ENCODE peak calls at places on chromosomes 1 and 21, in eight cellular contexts. C is GM12878; H is pancreas; A is stomach; W is foreskin fibroblast; J is mammary epithelial cell; B is CD8-positive, alpha-beta T cell; G is epithelial cell of proximal tubule. P is an unnamed sample.

GRCh38 chr1:173303984-173304383 is 96.9 kb upstream of the TNFSF4 start:
- DNase-seq in C (no peak), H (no peak), A (no peak), W (no peak), J (no peak), B (no peak), G (no peak), P (no peak)

GRCh38 chr1:232367293-232367692 is 262.6 kb downstream of the SIPA1L2 start:
- DNase-seq in C (no peak), H (no peak), A (no peak), W (no peak), J (no peak), B (no peak), G (no peak), P (no peak)

GRCh38 chr1:47992720-47993119 is 4.5 kb downstream of the TRABD2B start:
- DNase-seq in C (no peak), H (no peak), A (no peak), W (no peak), J (no peak), B (no peak), G (no peak), P (no peak)

GRCh38 chr1:39949891-39950290 is 5.1 kb upstream of the MFSD2A start:
- DNase-seq in C (no peak), H (no peak), A (no peak), W (no peak), J (peak; percentile 23), B (no peak), G (no peak), P (no peak)

GRCh38 chr1:202811296-202812175 is 782 bp downstream of the PCAT6 start:
- DNase-seq in C (no peak), H (peak; percentile 67), A (no peak), W (peak; percentile 28), J (peak; percentile 25), B (no peak), G (no peak), P (no peak)

GRCh38 chr1:29502225-29502755 is 266.0 kb downstream of the PTPRU start:
- DNase-seq in C (no peak), H (no peak), A (peak; percentile 2), W (no peak), J (no peak), B (no peak), G (no peak), P (no peak)

GRCh38 chr1:29195875-29196274 is 14.2 kb upstream of the SRSF4 start:
- DNase-seq in C (no peak), H (peak; percentile 64), A (peak; percentile 34), W (no peak), J (peak; percentile 60), B (no peak), G (no peak), P (no peak)

GRCh38 chr1:89047734-89048133 is 17.3 kb downstream of the GBP1 start:
- DNase-seq in C (no peak), H (no peak), A (no peak), W (no peak), J (peak; percentile 29), B (no peak), G (no peak), P (no peak)

GRCh38 chr1:66446261-66447001 is 87.5 kb upstream of the SGIP1 start:
- DNase-seq in C (peak; percentile 63), H (no peak), A (no peak), W (peak; percentile 50), J (peak; percentile 46), B (peak; percentile 14), G (peak; percentile 29), P (peak; percentile 9)

GRCh38 chr21:45580576-45581321 is 38.5 kb upstream of the SLC19A1 start:
- DNase-seq in C (no peak), H (peak; percentile 41), A (peak; percentile 20), W (no peak), J (no peak), B (no peak), G (no peak), P (no peak)

GRCh38 chr1:62637392-62638105 is 40.2 kb downstream of the ANGPTL3 start:
- DNase-seq in C (no peak), H (no peak), A (no peak), W (no peak), J (no peak), B (no peak), G (no peak), P (no peak)

GRCh38 chr1:162351443-162351842 is 25.2 kb downstream of the SPATA46 start:
- DNase-seq in C (no peak), H (no peak), A (no peak), W (no peak), J (no peak), B (no peak), G (no peak), P (no peak)

GRCh38 chr1:247407180-247407616 is 8.8 kb upstream of the NLRP3 start:
- DNase-seq in C (peak; percentile 85), H (no peak), A (peak; percentile 36), W (no peak), J (peak; percentile 70), B (peak; percentile 63), G (no peak), P (no peak)

GRCh38 chr1:178168535-178168934 is 74.6 kb downstream of the RASAL2 start:
- DNase-seq in C (no peak), H (no peak), A (no peak), W (peak; percentile 20), J (peak; percentile 52), B (no peak), G (no peak), P (no peak)

GRCh38 chr1:192010406-192010805 is 147.9 kb upstream of the RGS18 start:
- DNase-seq in C (no peak), H (no peak), A (no peak), W (peak; percentile 14), J (no peak), B (no peak), G (no peak), P (no peak)

GRCh38 chr1:10236405-10237156 is 26.2 kb downstream of the KIF1B start:
- DNase-seq in C (no peak), H (no peak), A (no peak), W (peak; percentile 23), J (no peak), B (no peak), G (no peak), P (no peak)

GRCh38 chr1:207993477-207994445 is 82.8 kb upstream of the CD34 start:
- DNase-seq in C (no peak), H (no peak), A (no peak), W (no peak), J (no peak), B (no peak), G (no peak), P (no peak)

GRCh38 chr1:222769181-222769580 is 32.2 kb downstream of the FAM177B start:
- DNase-seq in C (no peak), H (no peak), A (no peak), W (no peak), J (no peak), B (no peak), G (no peak), P (no peak)

GRCh38 chr1:158011714-158012113 is 18.3 kb downstream of the KIRREL1 start:
- DNase-seq in C (no peak), H (no peak), A (no peak), W (no peak), J (no peak), B (no peak), G (no peak), P (no peak)

GRCh38 chr1:53550201-53550741 is 91.1 kb downstream of the DMRTB1 start:
- DNase-seq in C (no peak), H (peak; percentile 11), A (no peak), W (peak; percentile 42), J (no peak), B (no peak), G (no peak), P (no peak)

GRCh38 chr1:157352817-157353408 is 199.4 kb downstream of the FCRL5 start:
- DNase-seq in C (no peak), H (no peak), A (no peak), W (no peak), J (no peak), B (no peak), G (no peak), P (no peak)

DNA sequence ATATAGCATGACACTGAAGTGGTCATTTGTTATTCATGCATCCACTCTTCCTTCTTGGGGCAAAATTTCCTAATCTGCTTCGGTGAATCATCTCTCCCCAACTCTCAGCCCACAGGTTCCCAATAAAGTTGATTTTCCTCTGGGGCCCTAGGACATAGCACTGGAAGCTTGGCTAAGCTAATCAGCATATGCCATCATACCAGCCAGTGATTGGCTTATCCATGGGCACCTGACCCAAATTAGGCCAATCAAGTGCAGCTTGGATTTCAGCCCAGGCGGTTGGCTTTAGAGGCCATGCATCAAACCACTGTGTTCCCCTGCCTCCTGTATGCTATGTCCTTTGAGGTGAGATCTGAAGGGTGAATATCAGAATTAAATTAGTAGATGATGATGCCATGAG is 58.9 kb downstream of the C1orf94 start:
- DNase-seq in C (no peak), H (no peak), A (no peak), W (peak; percentile 2), J (no peak), B (no peak), G (no peak), P (no peak)
- TF ChIP-seq CTCF in C (no peak), H (no peak), A (no peak), W (no peak), J (no peak), B (no peak), G (no peak), P (no peak)

GRCh38 chr1:5585256-5585655 is 407.0 kb downstream of the NPHP4 start:
- DNase-seq in C (no peak), H (no peak), A (no peak), W (no peak), J (no peak), B (no peak), G (no peak), P (no peak)

GRCh38 chr1:5594056-5594956 is 397.9 kb downstream of the NPHP4 start:
- DNase-seq in C (no peak), H (no peak), A (peak; percentile 16), W (no peak), J (no peak), B (no peak), G (no peak), P (no peak)

GRCh38 chr1:5586629-5587028 is 405.6 kb downstream of the NPHP4 start:
- DNase-seq in C (no peak), H (no peak), A (peak; percentile 5), W (no peak), J (no peak), B (no peak), G (no peak), P (no peak)

GRCh38 chr1:5595531-5596170 is 396.6 kb downstream of the NPHP4 start:
- DNase-seq in C (no peak), H (no peak), A (peak; percentile 22), W (no peak), J (no peak), B (no peak), G (no peak), P (no peak)

GRCh38 chr1:5590717-5591116 is 401.5 kb downstream of the NPHP4 start:
- DNase-seq in C (no peak), H (no peak), A (no peak), W (no peak), J (no peak), B (no peak), G (no peak), P (no peak)
- TF ChIP-seq CTCF in C (no peak), H (no peak), A (no peak), W (no peak), J (no peak), B (no peak), G (no peak), P (no peak)

GRCh38 chr1:3628445-3628844 is 3.6 kb downstream of the TPRG1L start:
- DNase-seq in C (no peak), H (no peak), A (no peak), W (no peak), J (no peak), B (no peak), G (no peak), P (no peak)
- TF ChIP-seq CTCF in C (no peak), H (no peak), A (no peak), W (no peak), J (no peak), B (no peak), G (no peak), P (no peak)

GRCh38 chr1:231044588-231044987 is 4.5 kb upstream of the FAM89A start:
- DNase-seq in C (no peak), H (no peak), A (no peak), W (no peak), J (no peak), B (no peak), G (no peak), P (no peak)
- TF ChIP-seq CTCF in C (no peak), H (no peak), A (no peak), W (no peak), J (no peak), B (no peak), G (no peak), P (no peak)